ENCODE peak calls at places on chromosome 15, in ten cellular contexts. One of them, this sample, is unnamed.

GRCh38 chr15:28015855-28016254 is 83.3 kb downstream of the OCA2 start:
- DNase-seq in left lung: no peak
- DNase-seq in GM23338: no peak
- DNase-seq in GM06990: no peak
- DNase-seq in dorsolateral prefrontal cortex: no peak
- DNase-seq in naive thymus-derived CD4-positive, alpha-beta T cell: no peak
- DNase-seq in AG04450: no peak
- DNase-seq in GM12865: no peak
- DNase-seq in upper lobe of right lung: no peak
- DNase-seq in mesendoderm: no peak
- DNase-seq in this sample: no peak

GRCh38 chr15:48891229-48891765 is 13.4 kb downstream of the EID1 start:
- DNase-seq in GM23338: no peak
- DNase-seq in naive thymus-derived CD4-positive, alpha-beta T cell: no peak
- DNase-seq in left lung: no peak
- DNase-seq in upper lobe of right lung: no peak
- DNase-seq in GM06990: no peak
- DNase-seq in dorsolateral prefrontal cortex: no peak
- DNase-seq in AG04450: no peak
- DNase-seq in GM12865: no peak
- DNase-seq in mesendoderm: no peak
- DNase-seq in this sample: peak

GRCh38 chr15:38992541-38993334 is 428.1 kb upstream of the RASGRP1 start:
- DNase-seq in AG04450: no peak
- DNase-seq in dorsolateral prefrontal cortex: no peak
- DNase-seq in upper lobe of right lung: no peak
- DNase-seq in GM23338: no peak
- DNase-seq in GM06990: no peak
- DNase-seq in naive thymus-derived CD4-positive, alpha-beta T cell: no peak
- DNase-seq in GM12865: no peak
- DNase-seq in mesendoderm: no peak
- DNase-seq in left lung: no peak
- DNase-seq in this sample: no peak

GRCh38 chr15:71810256-71811035 is at the start of gene NR2E3:
- DNase-seq in upper lobe of right lung: no peak
- DNase-seq in mesendoderm: peak
- DNase-seq in GM23338: no peak
- DNase-seq in dorsolateral prefrontal cortex: no peak
- DNase-seq in GM12865: no peak
- DNase-seq in left lung: no peak
- DNase-seq in AG04450: no peak
- DNase-seq in GM06990: no peak
- DNase-seq in naive thymus-derived CD4-positive, alpha-beta T cell: no peak
- DNase-seq in this sample: peak

GRCh38 chr15:101123222-101123910 is 128.5 kb downstream of the CHSY1 start:
- DNase-seq in naive thymus-derived CD4-positive, alpha-beta T cell: no peak
- DNase-seq in GM23338: no peak
- DNase-seq in GM12865: no peak
- DNase-seq in AG04450: no peak
- DNase-seq in GM06990: no peak
- DNase-seq in mesendoderm: peak
- DNase-seq in left lung: peak
- DNase-seq in dorsolateral prefrontal cortex: no peak
- DNase-seq in upper lobe of right lung: no peak
- DNase-seq in this sample: no peak

GRCh38 chr15:68014219-68014618 is 39.9 kb upstream of the PIAS1 start:
- DNase-seq in upper lobe of right lung: no peak
- DNase-seq in left lung: no peak
- DNase-seq in mesendoderm: no peak
- DNase-seq in naive thymus-derived CD4-positive, alpha-beta T cell: no peak
- DNase-seq in AG04450: no peak
- DNase-seq in GM12865: no peak
- DNase-seq in dorsolateral prefrontal cortex: no peak
- DNase-seq in GM23338: no peak
- DNase-seq in GM06990: no peak
- DNase-seq in this sample: no peak

GRCh38 chr15:80951941-80952340 is 37.7 kb downstream of the MESD start:
- DNase-seq in AG04450: no peak
- DNase-seq in upper lobe of right lung: no peak
- DNase-seq in mesendoderm: no peak
- DNase-seq in GM06990: no peak
- DNase-seq in naive thymus-derived CD4-positive, alpha-beta T cell: no peak
- DNase-seq in dorsolateral prefrontal cortex: no peak
- DNase-seq in GM12865: no peak
- DNase-seq in left lung: no peak
- DNase-seq in GM23338: no peak
- DNase-seq in this sample: no peak

GRCh38 chr15:54082836-54083492 is 104.7 kb downstream of the UNC13C start:
- DNase-seq in GM12865: peak
- DNase-seq in mesendoderm: peak
- DNase-seq in dorsolateral prefrontal cortex: no peak
- DNase-seq in GM06990: no peak
- DNase-seq in AG04450: no peak
- DNase-seq in GM23338: peak
- DNase-seq in naive thymus-derived CD4-positive, alpha-beta T cell: peak
- DNase-seq in upper lobe of right lung: no peak
- DNase-seq in left lung: no peak
- DNase-seq in this sample: peak

GRCh38 chr15:38263996-38264395 is 11.4 kb downstream of the SPRED1 start:
- DNase-seq in naive thymus-derived CD4-positive, alpha-beta T cell: no peak
- DNase-seq in mesendoderm: no peak
- DNase-seq in dorsolateral prefrontal cortex: no peak
- DNase-seq in GM06990: no peak
- DNase-seq in left lung: no peak
- DNase-seq in GM23338: no peak
- DNase-seq in GM12865: no peak
- DNase-seq in upper lobe of right lung: no peak
- DNase-seq in AG04450: peak
- DNase-seq in this sample: no peak

GRCh38 chr15:60006203-60006782 is 2.2 kb downstream of the FOXB1 start:
- DNase-seq in left lung: peak
- DNase-seq in mesendoderm: peak
- DNase-seq in GM23338: peak
- DNase-seq in naive thymus-derived CD4-positive, alpha-beta T cell: peak
- DNase-seq in AG04450: no peak
- DNase-seq in GM12865: peak
- DNase-seq in dorsolateral prefrontal cortex: no peak
- DNase-seq in upper lobe of right lung: peak
- DNase-seq in GM06990: no peak
- DNase-seq in this sample: peak

GRCh38 chr15:100438570-100438969 is 90.2 kb downstream of the CERS3 start:
- DNase-seq in naive thymus-derived CD4-positive, alpha-beta T cell: peak
- DNase-seq in AG04450: no peak
- DNase-seq in mesendoderm: no peak
- DNase-seq in left lung: peak
- DNase-seq in dorsolateral prefrontal cortex: peak
- DNase-seq in upper lobe of right lung: peak
- DNase-seq in GM12865: peak
- DNase-seq in GM23338: no peak
- DNase-seq in GM06990: peak
- DNase-seq in this sample: peak

GRCh38 chr15:51053571-51053970 is 41.1 kb downstream of the TNFAIP8L3 start:
- DNase-seq in GM06990: no peak
- DNase-seq in GM12865: no peak
- DNase-seq in dorsolateral prefrontal cortex: no peak
- DNase-seq in AG04450: no peak
- DNase-seq in mesendoderm: no peak
- DNase-seq in GM23338: no peak
- DNase-seq in left lung: no peak
- DNase-seq in naive thymus-derived CD4-positive, alpha-beta T cell: no peak
- DNase-seq in upper lobe of right lung: no peak
- DNase-seq in this sample: no peak

GRCh38 chr15:51341366-51342248 is at the start of gene GLDN:
- DNase-seq in GM12865: no peak
- DNase-seq in upper lobe of right lung: peak
- DNase-seq in GM06990: no peak
- DNase-seq in GM23338: peak
- DNase-seq in mesendoderm: peak
- DNase-seq in dorsolateral prefrontal cortex: peak
- DNase-seq in naive thymus-derived CD4-positive, alpha-beta T cell: no peak
- DNase-seq in AG04450: no peak
- DNase-seq in left lung: peak
- DNase-seq in this sample: no peak

GRCh38 chr15:69451951-69452701 is 492 bp upstream of the RPLP1 start:
- DNase-seq in GM06990: no peak
- DNase-seq in naive thymus-derived CD4-positive, alpha-beta T cell: no peak
- DNase-seq in left lung: peak
- DNase-seq in AG04450: no peak
- DNase-seq in upper lobe of right lung: no peak
- DNase-seq in GM12865: peak
- DNase-seq in dorsolateral prefrontal cortex: no peak
- DNase-seq in GM23338: peak
- DNase-seq in mesendoderm: no peak
- DNase-seq in this sample: peak

GRCh38 chr15:58331903-58332675 is 99.7 kb upstream of the LIPC start:
- DNase-seq in GM23338: peak
- DNase-seq in left lung: peak
- DNase-seq in mesendoderm: peak
- DNase-seq in AG04450: peak
- DNase-seq in naive thymus-derived CD4-positive, alpha-beta T cell: no peak
- DNase-seq in dorsolateral prefrontal cortex: peak
- DNase-seq in upper lobe of right lung: peak
- DNase-seq in GM06990: peak
- DNase-seq in GM12865: peak
- DNase-seq in this sample: peak

GRCh38 chr15:41494922-41495735 is 1.5 kb downstream of the ITPKA start:
- DNase-seq in naive thymus-derived CD4-positive, alpha-beta T cell: peak
- DNase-seq in upper lobe of right lung: no peak
- DNase-seq in left lung: no peak
- DNase-seq in GM12865: peak
- DNase-seq in mesendoderm: peak
- DNase-seq in GM23338: peak
- DNase-seq in AG04450: no peak
- DNase-seq in GM06990: peak
- DNase-seq in dorsolateral prefrontal cortex: no peak
- DNase-seq in this sample: no peak
- H3K4me3 ChIP-seq in naive thymus-derived CD4-positive, alpha-beta T cell: peak
- H3K4me3 ChIP-seq in upper lobe of right lung: peak
- H3K4me3 ChIP-seq in left lung: no peak
- H3K4me3 ChIP-seq in GM12865: peak
- H3K4me3 ChIP-seq in mesendoderm: no peak
- H3K4me3 ChIP-seq in GM23338: peak
- H3K4me3 ChIP-seq in AG04450: peak
- H3K4me3 ChIP-seq in GM06990: peak
- H3K4me3 ChIP-seq in dorsolateral prefrontal cortex: peak
- H3K4me3 ChIP-seq in this sample: no peak

GRCh38 chr15:70473623-70474366 is 289.6 kb downstream of the UACA start:
- DNase-seq in AG04450: no peak
- DNase-seq in left lung: peak
- DNase-seq in GM12865: no peak
- DNase-seq in naive thymus-derived CD4-positive, alpha-beta T cell: no peak
- DNase-seq in GM06990: no peak
- DNase-seq in GM23338: no peak
- DNase-seq in dorsolateral prefrontal cortex: no peak
- DNase-seq in upper lobe of right lung: no peak
- DNase-seq in mesendoderm: no peak
- DNase-seq in this sample: no peak

GRCh38 chr15:70475439-70475781 is 287.9 kb downstream of the UACA start:
- DNase-seq in naive thymus-derived CD4-positive, alpha-beta T cell: no peak
- DNase-seq in GM23338: no peak
- DNase-seq in AG04450: no peak
- DNase-seq in GM06990: no peak
- DNase-seq in GM12865: no peak
- DNase-seq in upper lobe of right lung: no peak
- DNase-seq in dorsolateral prefrontal cortex: no peak
- DNase-seq in left lung: no peak
- DNase-seq in mesendoderm: no peak
- DNase-seq in this sample: no peak

GRCh38 chr15:70474367-70474681 is 289.0 kb downstream of the UACA start:
- DNase-seq in left lung: no peak
- DNase-seq in GM06990: no peak
- DNase-seq in GM12865: no peak
- DNase-seq in naive thymus-derived CD4-positive, alpha-beta T cell: no peak
- DNase-seq in mesendoderm: no peak
- DNase-seq in upper lobe of right lung: no peak
- DNase-seq in AG04450: no peak
- DNase-seq in GM23338: no peak
- DNase-seq in dorsolateral prefrontal cortex: no peak
- DNase-seq in this sample: no peak

GRCh38 chr15:70475921-70476320 is 287.4 kb downstream of the UACA start:
- DNase-seq in upper lobe of right lung: no peak
- DNase-seq in AG04450: no peak
- DNase-seq in naive thymus-derived CD4-positive, alpha-beta T cell: no peak
- DNase-seq in left lung: no peak
- DNase-seq in GM12865: no peak
- DNase-seq in mesendoderm: no peak
- DNase-seq in GM23338: no peak
- DNase-seq in GM06990: no peak
- DNase-seq in dorsolateral prefrontal cortex: no peak
- DNase-seq in this sample: no peak

GRCh38 chr15:70474682-70475438 is 288.5 kb downstream of the UACA start:
- DNase-seq in left lung: peak
- DNase-seq in GM06990: no peak
- DNase-seq in GM12865: no peak
- DNase-seq in mesendoderm: no peak
- DNase-seq in GM23338: no peak
- DNase-seq in naive thymus-derived CD4-positive, alpha-beta T cell: no peak
- DNase-seq in upper lobe of right lung: peak
- DNase-seq in dorsolateral prefrontal cortex: no peak
- DNase-seq in AG04450: peak
- DNase-seq in this sample: no peak
- H3K4me3 ChIP-seq in left lung: no peak
- H3K4me3 ChIP-seq in GM06990: no peak
- H3K4me3 ChIP-seq in GM12865: no peak
- H3K4me3 ChIP-seq in mesendoderm: no peak
- H3K4me3 ChIP-seq in GM23338: no peak
- H3K4me3 ChIP-seq in naive thymus-derived CD4-positive, alpha-beta T cell: peak
- H3K4me3 ChIP-seq in upper lobe of right lung: peak
- H3K4me3 ChIP-seq in dorsolateral prefrontal cortex: peak
- H3K4me3 ChIP-seq in AG04450: peak
- H3K4me3 ChIP-seq in this sample: no peak

DNA sequence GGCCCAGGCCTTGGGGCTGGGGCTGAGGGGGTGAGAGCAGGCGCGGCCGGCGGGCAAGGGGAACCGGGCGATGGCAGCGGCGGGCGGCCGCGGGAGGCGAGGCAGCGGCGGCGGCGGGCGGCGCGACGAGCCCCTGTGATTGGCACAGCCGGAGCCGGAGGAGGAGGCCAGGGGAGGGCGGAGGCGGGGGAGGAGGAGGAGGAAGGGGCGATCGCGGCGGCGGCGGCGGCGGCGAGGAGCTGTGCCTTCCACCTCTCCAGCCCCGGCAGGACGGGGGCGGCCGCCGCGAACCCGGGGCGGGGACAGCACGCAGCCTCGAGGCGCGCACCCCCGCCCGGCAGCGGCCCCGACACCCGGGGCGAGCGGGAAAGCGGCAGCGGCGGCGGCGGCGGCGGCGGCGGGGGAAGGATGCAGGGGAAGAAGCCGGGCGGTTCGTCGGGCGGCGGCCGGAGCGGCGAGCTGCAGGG is at the start of gene SLCO3A1:
- DNase-seq in dorsolateral prefrontal cortex: peak
- DNase-seq in naive thymus-derived CD4-positive, alpha-beta T cell: no peak
- DNase-seq in left lung: peak
- DNase-seq in GM06990: peak
- DNase-seq in AG04450: no peak
- DNase-seq in GM12865: no peak
- DNase-seq in GM23338: peak
- DNase-seq in upper lobe of right lung: peak
- DNase-seq in mesendoderm: peak
- DNase-seq in this sample: peak
- H3K4me3 ChIP-seq in dorsolateral prefrontal cortex: peak
- H3K4me3 ChIP-seq in naive thymus-derived CD4-positive, alpha-beta T cell: peak
- H3K4me3 ChIP-seq in left lung: peak
- H3K4me3 ChIP-seq in GM06990: peak
- H3K4me3 ChIP-seq in AG04450: peak
- H3K4me3 ChIP-seq in GM12865: peak
- H3K4me3 ChIP-seq in GM23338: peak
- H3K4me3 ChIP-seq in upper lobe of right lung: peak
- H3K4me3 ChIP-seq in mesendoderm: peak
- H3K4me3 ChIP-seq in this sample: peak

GRCh38 chr15:33201376-33202189 is 7.1 kb upstream of the FMN1 start:
- DNase-seq in mesendoderm: peak
- DNase-seq in GM12865: peak
- DNase-seq in dorsolateral prefrontal cortex: no peak
- DNase-seq in GM06990: peak
- DNase-seq in left lung: peak
- DNase-seq in GM23338: peak
- DNase-seq in naive thymus-derived CD4-positive, alpha-beta T cell: peak
- DNase-seq in upper lobe of right lung: peak
- DNase-seq in AG04450: no peak
- DNase-seq in this sample: peak
- H3K4me3 ChIP-seq in mesendoderm: no peak
- H3K4me3 ChIP-seq in GM12865: no peak
- H3K4me3 ChIP-seq in dorsolateral prefrontal cortex: no peak
- H3K4me3 ChIP-seq in GM06990: no peak
- H3K4me3 ChIP-seq in left lung: no peak
- H3K4me3 ChIP-seq in GM23338: no peak
- H3K4me3 ChIP-seq in naive thymus-derived CD4-positive, alpha-beta T cell: peak
- H3K4me3 ChIP-seq in upper lobe of right lung: peak
- H3K4me3 ChIP-seq in AG04450: peak
- H3K4me3 ChIP-seq in this sample: peak

This sample was measured in SJCRH30.